ENCODE peak calls at places on chromosomes 7 and 10, in eight cellular contexts. H is AG04450; I is lower lobe of right lung; K is stimulated activated CD4-positive, alpha-beta T cell treated with anti-CD3 and anti-CD28 coated beads, Interleukin-2, amount 100 ng/mL, for 24 hours; Y is fibroblast of the conjunctiva; S is left lobe of liver; R is IMR-90; L is ovary. P is an unnamed sample.

GRCh38 chr10:19785366-19785765 is 30.9 kb upstream of the PLXDC2 start:
- DNase-seq in H (no peak), I (no peak), K (no peak), Y (no peak), S (no peak), R (no peak), L (no peak), P (no peak)

GRCh38 chr10:11913184-11913641 is 90.1 kb downstream of the PROSER2 start:
- DNase-seq in H (no peak), I (no peak), K (no peak), Y (no peak), S (peak; percentile 23), R (peak; percentile 20), L (no peak), P (no peak)

GRCh38 chr7:134660961-134661376 is 14.3 kb downstream of the BPGM start:
- DNase-seq in H (peak; percentile 61), I (no peak), K (no peak), Y (peak; percentile 33), S (no peak), R (peak; percentile 88), L (no peak), P (no peak)

GRCh38 chr10:126087274-126087673 is 190.9 kb downstream of the FANK1 start:
- DNase-seq in H (no peak), I (no peak), K (no peak), Y (no peak), S (no peak), R (no peak), L (no peak), P (no peak)

GRCh38 chr7:151452680-151453325 is 12.9 kb upstream of the CRYGN start:
- DNase-seq in H (no peak), I (no peak), K (no peak), Y (no peak), S (no peak), R (no peak), L (peak; percentile 9), P (no peak)

GRCh38 chr7:45130910-45131309 is 19.4 kb upstream of the TBRG4 start:
- DNase-seq in H (no peak), I (no peak), K (no peak), Y (no peak), S (no peak), R (no peak), L (no peak), P (no peak)

GRCh38 chr7:130732980-130733865 is 784 bp downstream of the KLF14 start:
- DNase-seq in H (no peak), I (peak; percentile 50), K (peak; percentile 35), Y (no peak), S (peak; percentile 48), R (peak; percentile 1), L (peak; percentile 29), P (no peak)

GRCh38 chr10:108097258-108097657 is 932.8 kb upstream of the SORCS1 start:
- DNase-seq in H (no peak), I (no peak), K (no peak), Y (no peak), S (no peak), R (no peak), L (no peak), P (no peak)

GRCh38 chr7:47602272-47603004 is 20.5 kb upstream of the TNS3 start:
- DNase-seq in H (no peak), I (no peak), K (no peak), Y (no peak), S (no peak), R (no peak), L (no peak), P (no peak)

GRCh38 chr7:95609277-95609971 is 13.1 kb upstream of the PDK4 start:
- DNase-seq in H (no peak), I (no peak), K (no peak), Y (no peak), S (peak; percentile 64), R (peak; percentile 29), L (peak; percentile 44), P (no peak)

GRCh38 chr7:47743898-47744612 is 162.1 kb upstream of the TNS3 start:
- DNase-seq in H (no peak), I (no peak), K (no peak), Y (no peak), S (no peak), R (no peak), L (no peak), P (no peak)

P was measured in DMS 273 treated with DMSO at 0.1 percent for 48 hours.